ENCODE peak calls at places on chromosome 13, in nine cellular contexts. One of them, this sample, is unnamed.

GRCh38 chr13:33274264-33274663 is 11.3 kb downstream of the STARD13 start:
- DNase-seq in body of pancreas: no peak
- DNase-seq in activated CD4-positive, alpha-beta T cell treated with anti-CD3 and anti-CD28 coated beads, Interleukin-2, amount 50 U/mL, for 48 hours: no peak
- DNase-seq in EL: peak
- DNase-seq in endodermal cell: no peak
- DNase-seq in NCI-H1417: no peak
- DNase-seq in K562: no peak
- DNase-seq in activated CD4-positive, CD25-positive, alpha-beta regulatory T cell treated with anti-CD3 and anti-CD28 coated beads, Interleukin-2, amount 50 U/mL, for 72 hours: no peak
- DNase-seq in glutamatergic neuron: no peak
- DNase-seq in this sample: no peak

GRCh38 chr13:55815458-55816033 is 1325.2 kb upstream of the PRR20A start:
- DNase-seq in NCI-H1417: no peak
- DNase-seq in endodermal cell: no peak
- DNase-seq in K562: no peak
- DNase-seq in EL: no peak
- DNase-seq in activated CD4-positive, CD25-positive, alpha-beta regulatory T cell treated with anti-CD3 and anti-CD28 coated beads, Interleukin-2, amount 50 U/mL, for 72 hours: no peak
- DNase-seq in glutamatergic neuron: no peak
- DNase-seq in body of pancreas: no peak
- DNase-seq in activated CD4-positive, alpha-beta T cell treated with anti-CD3 and anti-CD28 coated beads, Interleukin-2, amount 50 U/mL, for 48 hours: no peak
- DNase-seq in this sample: peak

GRCh38 chr13:112438094-112438493 is 61.9 kb downstream of the SPACA7 start:
- DNase-seq in EL: no peak
- DNase-seq in activated CD4-positive, CD25-positive, alpha-beta regulatory T cell treated with anti-CD3 and anti-CD28 coated beads, Interleukin-2, amount 50 U/mL, for 72 hours: no peak
- DNase-seq in body of pancreas: no peak
- DNase-seq in glutamatergic neuron: no peak
- DNase-seq in endodermal cell: no peak
- DNase-seq in activated CD4-positive, alpha-beta T cell treated with anti-CD3 and anti-CD28 coated beads, Interleukin-2, amount 50 U/mL, for 48 hours: no peak
- DNase-seq in NCI-H1417: no peak
- DNase-seq in K562: no peak
- DNase-seq in this sample: no peak

GRCh38 chr13:29594310-29594709 is 1.2 kb downstream of the SLC7A1 start:
- DNase-seq in endodermal cell: peak
- DNase-seq in glutamatergic neuron: peak
- DNase-seq in body of pancreas: peak
- DNase-seq in K562: no peak
- DNase-seq in EL: peak
- DNase-seq in activated CD4-positive, CD25-positive, alpha-beta regulatory T cell treated with anti-CD3 and anti-CD28 coated beads, Interleukin-2, amount 50 U/mL, for 72 hours: peak
- DNase-seq in activated CD4-positive, alpha-beta T cell treated with anti-CD3 and anti-CD28 coated beads, Interleukin-2, amount 50 U/mL, for 48 hours: peak
- DNase-seq in NCI-H1417: peak
- DNase-seq in this sample: peak

GRCh38 chr13:33649212-33649917 is 168.6 kb upstream of the RFC3 start:
- DNase-seq in body of pancreas: no peak
- DNase-seq in endodermal cell: no peak
- DNase-seq in NCI-H1417: peak
- DNase-seq in activated CD4-positive, alpha-beta T cell treated with anti-CD3 and anti-CD28 coated beads, Interleukin-2, amount 50 U/mL, for 48 hours: no peak
- DNase-seq in glutamatergic neuron: no peak
- DNase-seq in activated CD4-positive, CD25-positive, alpha-beta regulatory T cell treated with anti-CD3 and anti-CD28 coated beads, Interleukin-2, amount 50 U/mL, for 72 hours: no peak
- DNase-seq in EL: peak
- DNase-seq in K562: no peak
- DNase-seq in this sample: no peak

GRCh38 chr13:44679602-44680001 is 103.5 kb upstream of the TSC22D1 start:
- DNase-seq in body of pancreas: no peak
- DNase-seq in EL: no peak
- DNase-seq in activated CD4-positive, CD25-positive, alpha-beta regulatory T cell treated with anti-CD3 and anti-CD28 coated beads, Interleukin-2, amount 50 U/mL, for 72 hours: no peak
- DNase-seq in glutamatergic neuron: no peak
- DNase-seq in activated CD4-positive, alpha-beta T cell treated with anti-CD3 and anti-CD28 coated beads, Interleukin-2, amount 50 U/mL, for 48 hours: no peak
- DNase-seq in endodermal cell: no peak
- DNase-seq in K562: no peak
- DNase-seq in NCI-H1417: no peak
- DNase-seq in this sample: no peak

GRCh38 chr13:46334423-46334822 is 52.6 kb downstream of the RUBCNL start:
- DNase-seq in K562: no peak
- DNase-seq in EL: no peak
- DNase-seq in NCI-H1417: no peak
- DNase-seq in glutamatergic neuron: no peak
- DNase-seq in activated CD4-positive, alpha-beta T cell treated with anti-CD3 and anti-CD28 coated beads, Interleukin-2, amount 50 U/mL, for 48 hours: no peak
- DNase-seq in body of pancreas: no peak
- DNase-seq in activated CD4-positive, CD25-positive, alpha-beta regulatory T cell treated with anti-CD3 and anti-CD28 coated beads, Interleukin-2, amount 50 U/mL, for 72 hours: no peak
- DNase-seq in endodermal cell: no peak
- DNase-seq in this sample: no peak

GRCh38 chr13:44884076-44884729 is 105.1 kb downstream of the NUFIP1 start:
- DNase-seq in activated CD4-positive, CD25-positive, alpha-beta regulatory T cell treated with anti-CD3 and anti-CD28 coated beads, Interleukin-2, amount 50 U/mL, for 72 hours: no peak
- DNase-seq in NCI-H1417: no peak
- DNase-seq in K562: no peak
- DNase-seq in body of pancreas: no peak
- DNase-seq in activated CD4-positive, alpha-beta T cell treated with anti-CD3 and anti-CD28 coated beads, Interleukin-2, amount 50 U/mL, for 48 hours: no peak
- DNase-seq in glutamatergic neuron: no peak
- DNase-seq in EL: peak
- DNase-seq in endodermal cell: no peak
- DNase-seq in this sample: no peak

GRCh38 chr13:91539458-91540156 is 141.2 kb downstream of the GPC5 start:
- DNase-seq in NCI-H1417: no peak
- DNase-seq in K562: no peak
- DNase-seq in endodermal cell: no peak
- DNase-seq in glutamatergic neuron: no peak
- DNase-seq in activated CD4-positive, alpha-beta T cell treated with anti-CD3 and anti-CD28 coated beads, Interleukin-2, amount 50 U/mL, for 48 hours: no peak
- DNase-seq in EL: no peak
- DNase-seq in activated CD4-positive, CD25-positive, alpha-beta regulatory T cell treated with anti-CD3 and anti-CD28 coated beads, Interleukin-2, amount 50 U/mL, for 72 hours: no peak
- DNase-seq in body of pancreas: no peak
- DNase-seq in this sample: no peak

GRCh38 chr13:49495783-49496762 is at the start of gene PHF11:
- DNase-seq in K562: peak
- DNase-seq in endodermal cell: peak
- DNase-seq in EL: peak
- DNase-seq in activated CD4-positive, CD25-positive, alpha-beta regulatory T cell treated with anti-CD3 and anti-CD28 coated beads, Interleukin-2, amount 50 U/mL, for 72 hours: peak
- DNase-seq in NCI-H1417: no peak
- DNase-seq in activated CD4-positive, alpha-beta T cell treated with anti-CD3 and anti-CD28 coated beads, Interleukin-2, amount 50 U/mL, for 48 hours: peak
- DNase-seq in glutamatergic neuron: peak
- DNase-seq in body of pancreas: peak
- DNase-seq in this sample: peak

GRCh38 chr13:54356209-54356608 is 1327.6 kb downstream of the OLFM4 start:
- DNase-seq in EL: no peak
- DNase-seq in endodermal cell: no peak
- DNase-seq in glutamatergic neuron: no peak
- DNase-seq in body of pancreas: no peak
- DNase-seq in activated CD4-positive, alpha-beta T cell treated with anti-CD3 and anti-CD28 coated beads, Interleukin-2, amount 50 U/mL, for 48 hours: no peak
- DNase-seq in activated CD4-positive, CD25-positive, alpha-beta regulatory T cell treated with anti-CD3 and anti-CD28 coated beads, Interleukin-2, amount 50 U/mL, for 72 hours: no peak
- DNase-seq in NCI-H1417: no peak
- DNase-seq in K562: no peak
- DNase-seq in this sample: no peak

GRCh38 chr13:86870388-86870966 is 800.7 kb upstream of the SLITRK5 start:
- DNase-seq in body of pancreas: no peak
- DNase-seq in endodermal cell: no peak
- DNase-seq in glutamatergic neuron: no peak
- DNase-seq in K562: no peak
- DNase-seq in activated CD4-positive, alpha-beta T cell treated with anti-CD3 and anti-CD28 coated beads, Interleukin-2, amount 50 U/mL, for 48 hours: no peak
- DNase-seq in activated CD4-positive, CD25-positive, alpha-beta regulatory T cell treated with anti-CD3 and anti-CD28 coated beads, Interleukin-2, amount 50 U/mL, for 72 hours: no peak
- DNase-seq in NCI-H1417: peak
- DNase-seq in EL: no peak
- DNase-seq in this sample: no peak

GRCh38 chr13:93227280-93227905 is 786 bp downstream of the GPC6 start:
- DNase-seq in K562: no peak
- DNase-seq in body of pancreas: no peak
- DNase-seq in glutamatergic neuron: peak
- DNase-seq in activated CD4-positive, alpha-beta T cell treated with anti-CD3 and anti-CD28 coated beads, Interleukin-2, amount 50 U/mL, for 48 hours: no peak
- DNase-seq in endodermal cell: peak
- DNase-seq in NCI-H1417: peak
- DNase-seq in EL: peak
- DNase-seq in activated CD4-positive, CD25-positive, alpha-beta regulatory T cell treated with anti-CD3 and anti-CD28 coated beads, Interleukin-2, amount 50 U/mL, for 72 hours: no peak
- DNase-seq in this sample: peak

GRCh38 chr13:23743717-23744116 is 145.5 kb downstream of the MIPEP start:
- DNase-seq in activated CD4-positive, alpha-beta T cell treated with anti-CD3 and anti-CD28 coated beads, Interleukin-2, amount 50 U/mL, for 48 hours: no peak
- DNase-seq in body of pancreas: no peak
- DNase-seq in glutamatergic neuron: no peak
- DNase-seq in activated CD4-positive, CD25-positive, alpha-beta regulatory T cell treated with anti-CD3 and anti-CD28 coated beads, Interleukin-2, amount 50 U/mL, for 72 hours: no peak
- DNase-seq in endodermal cell: no peak
- DNase-seq in NCI-H1417: peak
- DNase-seq in EL: no peak
- DNase-seq in K562: no peak
- DNase-seq in this sample: no peak

GRCh38 chr13:109974354-109974753 is 188.0 kb upstream of the IRS2 start:
- DNase-seq in NCI-H1417: no peak
- DNase-seq in EL: peak
- DNase-seq in activated CD4-positive, CD25-positive, alpha-beta regulatory T cell treated with anti-CD3 and anti-CD28 coated beads, Interleukin-2, amount 50 U/mL, for 72 hours: no peak
- DNase-seq in K562: no peak
- DNase-seq in body of pancreas: no peak
- DNase-seq in glutamatergic neuron: no peak
- DNase-seq in activated CD4-positive, alpha-beta T cell treated with anti-CD3 and anti-CD28 coated beads, Interleukin-2, amount 50 U/mL, for 48 hours: no peak
- DNase-seq in endodermal cell: peak
- DNase-seq in this sample: no peak

GRCh38 chr13:92963029-92963428 is 263.6 kb upstream of the GPC6 start:
- DNase-seq in K562: no peak
- DNase-seq in endodermal cell: no peak
- DNase-seq in EL: no peak
- DNase-seq in NCI-H1417: peak
- DNase-seq in body of pancreas: no peak
- DNase-seq in glutamatergic neuron: no peak
- DNase-seq in activated CD4-positive, CD25-positive, alpha-beta regulatory T cell treated with anti-CD3 and anti-CD28 coated beads, Interleukin-2, amount 50 U/mL, for 72 hours: no peak
- DNase-seq in activated CD4-positive, alpha-beta T cell treated with anti-CD3 and anti-CD28 coated beads, Interleukin-2, amount 50 U/mL, for 48 hours: no peak
- DNase-seq in this sample: no peak

GRCh38 chr13:84812078-84812477 is 929.8 kb upstream of the SLITRK1 start:
- DNase-seq in K562: no peak
- DNase-seq in NCI-H1417: no peak
- DNase-seq in EL: no peak
- DNase-seq in activated CD4-positive, CD25-positive, alpha-beta regulatory T cell treated with anti-CD3 and anti-CD28 coated beads, Interleukin-2, amount 50 U/mL, for 72 hours: no peak
- DNase-seq in body of pancreas: no peak
- DNase-seq in glutamatergic neuron: no peak
- DNase-seq in activated CD4-positive, alpha-beta T cell treated with anti-CD3 and anti-CD28 coated beads, Interleukin-2, amount 50 U/mL, for 48 hours: no peak
- DNase-seq in endodermal cell: no peak
- DNase-seq in this sample: no peak

GRCh38 chr13:48828962-48829405 is 146.7 kb upstream of the FNDC3A start:
- DNase-seq in EL: peak
- DNase-seq in activated CD4-positive, alpha-beta T cell treated with anti-CD3 and anti-CD28 coated beads, Interleukin-2, amount 50 U/mL, for 48 hours: no peak
- DNase-seq in activated CD4-positive, CD25-positive, alpha-beta regulatory T cell treated with anti-CD3 and anti-CD28 coated beads, Interleukin-2, amount 50 U/mL, for 72 hours: no peak
- DNase-seq in body of pancreas: no peak
- DNase-seq in K562: no peak
- DNase-seq in glutamatergic neuron: no peak
- DNase-seq in NCI-H1417: peak
- DNase-seq in endodermal cell: peak
- DNase-seq in this sample: no peak

GRCh38 chr13:99883805-99884204 is 87.8 kb downstream of the ZIC5 start:
- DNase-seq in activated CD4-positive, CD25-positive, alpha-beta regulatory T cell treated with anti-CD3 and anti-CD28 coated beads, Interleukin-2, amount 50 U/mL, for 72 hours: no peak
- DNase-seq in EL: no peak
- DNase-seq in glutamatergic neuron: no peak
- DNase-seq in endodermal cell: peak
- DNase-seq in K562: no peak
- DNase-seq in NCI-H1417: no peak
- DNase-seq in body of pancreas: no peak
- DNase-seq in activated CD4-positive, alpha-beta T cell treated with anti-CD3 and anti-CD28 coated beads, Interleukin-2, amount 50 U/mL, for 48 hours: no peak
- DNase-seq in this sample: no peak

GRCh38 chr13:34682406-34682805 is 259.7 kb upstream of the NBEA start:
- DNase-seq in activated CD4-positive, alpha-beta T cell treated with anti-CD3 and anti-CD28 coated beads, Interleukin-2, amount 50 U/mL, for 48 hours: no peak
- DNase-seq in K562: no peak
- DNase-seq in NCI-H1417: no peak
- DNase-seq in EL: no peak
- DNase-seq in activated CD4-positive, CD25-positive, alpha-beta regulatory T cell treated with anti-CD3 and anti-CD28 coated beads, Interleukin-2, amount 50 U/mL, for 72 hours: no peak
- DNase-seq in body of pancreas: no peak
- DNase-seq in glutamatergic neuron: no peak
- DNase-seq in endodermal cell: no peak
- DNase-seq in this sample: no peak

GRCh38 chr13:98622926-98623325 is 46.0 kb upstream of the STK24 start:
- DNase-seq in endodermal cell: no peak
- DNase-seq in NCI-H1417: no peak
- DNase-seq in K562: no peak
- DNase-seq in EL: no peak
- DNase-seq in body of pancreas: no peak
- DNase-seq in glutamatergic neuron: no peak
- DNase-seq in activated CD4-positive, CD25-positive, alpha-beta regulatory T cell treated with anti-CD3 and anti-CD28 coated beads, Interleukin-2, amount 50 U/mL, for 72 hours: no peak
- DNase-seq in activated CD4-positive, alpha-beta T cell treated with anti-CD3 and anti-CD28 coated beads, Interleukin-2, amount 50 U/mL, for 48 hours: no peak
- DNase-seq in this sample: no peak

GRCh38 chr13:74074723-74075122 is 59.5 kb downstream of the KLF12 start:
- DNase-seq in endodermal cell: no peak
- DNase-seq in glutamatergic neuron: no peak
- DNase-seq in K562: no peak
- DNase-seq in body of pancreas: no peak
- DNase-seq in EL: peak
- DNase-seq in activated CD4-positive, alpha-beta T cell treated with anti-CD3 and anti-CD28 coated beads, Interleukin-2, amount 50 U/mL, for 48 hours: no peak
- DNase-seq in NCI-H1417: no peak
- DNase-seq in activated CD4-positive, CD25-positive, alpha-beta regulatory T cell treated with anti-CD3 and anti-CD28 coated beads, Interleukin-2, amount 50 U/mL, for 72 hours: no peak
- DNase-seq in this sample: no peak

GRCh38 chr13:35597451-35597850 is 121.0 kb upstream of the MAB21L1 start:
- DNase-seq in activated CD4-positive, alpha-beta T cell treated with anti-CD3 and anti-CD28 coated beads, Interleukin-2, amount 50 U/mL, for 48 hours: no peak
- DNase-seq in activated CD4-positive, CD25-positive, alpha-beta regulatory T cell treated with anti-CD3 and anti-CD28 coated beads, Interleukin-2, amount 50 U/mL, for 72 hours: no peak
- DNase-seq in glutamatergic neuron: no peak
- DNase-seq in NCI-H1417: no peak
- DNase-seq in K562: no peak
- DNase-seq in body of pancreas: no peak
- DNase-seq in endodermal cell: no peak
- DNase-seq in EL: no peak
- DNase-seq in this sample: no peak

GRCh38 chr13:26785845-26786630 is 25.5 kb upstream of the GPR12 start:
- DNase-seq in glutamatergic neuron: no peak
- DNase-seq in activated CD4-positive, alpha-beta T cell treated with anti-CD3 and anti-CD28 coated beads, Interleukin-2, amount 50 U/mL, for 48 hours: peak
- DNase-seq in endodermal cell: peak
- DNase-seq in K562: no peak
- DNase-seq in body of pancreas: peak
- DNase-seq in EL: peak
- DNase-seq in activated CD4-positive, CD25-positive, alpha-beta regulatory T cell treated with anti-CD3 and anti-CD28 coated beads, Interleukin-2, amount 50 U/mL, for 72 hours: peak
- DNase-seq in NCI-H1417: peak
- DNase-seq in this sample: no peak

This sample was measured in right lobe of liver.